ENCODE peak calls at places on chromosomes 6 and 20, in eight cellular contexts. X is H9; M is astrocyte of the spinal cord; Z is PC-9; L is CD8-positive, alpha-beta T cell; I is choroid plexus epithelial cell; A is Peyer's patch; H is retinal pigment epithelial cell. J is an unnamed sample.

GRCh38 chr6:116328528-116328903 is 42.2 kb upstream of the DSE start:
- DNase-seq in I (peak; percentile 54), M (peak; percentile 27), A (no peak), L (no peak), X (no peak), H (no peak), Z (no peak), J (no peak)

GRCh38 chr6:37620519-37620918 is 77.2 kb downstream of the MDGA1 start:
- DNase-seq in M (no peak), H (no peak), A (no peak), I (no peak), Z (no peak), L (no peak), X (no peak), J (no peak)

GRCh38 chr6:149852180-149852579 is 12.0 kb downstream of the LRP11 start:
- DNase-seq in Z (peak; percentile 80), M (peak; percentile 58), H (no peak), A (peak; percentile 25), L (no peak), X (no peak), I (peak; percentile 74), J (no peak)

GRCh38 chr6:73058736-73059135 is 166.6 kb downstream of the KHDC1L start:
- DNase-seq in I (peak; percentile 7), Z (no peak), M (peak; percentile 52), X (no peak), H (peak; percentile 72), A (no peak), L (no peak), J (no peak)

GRCh38 chr6:14736231-14736953 is 509.5 kb upstream of the JARID2 start:
- DNase-seq in M (no peak), H (no peak), Z (no peak), L (no peak), I (no peak), X (no peak), A (no peak), J (no peak)

GRCh38 chr6:163309491-163310026 is 105.0 kb upstream of the QKI start:
- DNase-seq in M (peak; percentile 57), I (peak; percentile 65), Z (peak; percentile 93), L (no peak), X (no peak), A (no peak), H (no peak), J (no peak)

GRCh38 chr6:17280552-17281090 is 540 bp upstream of the RBM24 start:
- DNase-seq in Z (no peak), A (no peak), M (peak; percentile 19), X (peak; percentile 75), L (no peak), I (no peak), H (no peak), J (no peak)

GRCh38 chr6:148800535-148800934 is 53.7 kb downstream of the UST start:
- DNase-seq in H (no peak), I (no peak), X (no peak), L (no peak), Z (no peak), A (no peak), M (no peak), J (no peak)

GRCh38 chr6:20806669-20807068 is 272.4 kb downstream of the CDKAL1 start:
- DNase-seq in Z (no peak), L (no peak), X (no peak), M (no peak), A (no peak), H (no peak), I (no peak), J (no peak)

GRCh38 chr6:169905041-169905807 is 153.8 kb downstream of the ERMARD start:
- DNase-seq in X (no peak), H (peak; percentile 40), A (no peak), I (peak; percentile 81), Z (no peak), L (no peak), M (peak; percentile 62), J (no peak)

GRCh38 chr6:152142116-152142515 is 334.6 kb downstream of the ESR1 start:
- DNase-seq in I (no peak), L (no peak), X (no peak), Z (no peak), H (no peak), M (no peak), A (no peak), J (no peak)

GRCh38 chr20:16036331-16036730 is 536.9 kb downstream of the KIF16B start:
- DNase-seq in A (no peak), Z (no peak), L (no peak), X (no peak), I (peak; percentile 28), M (no peak), H (no peak), J (no peak)

GRCh38 chr20:16397053-16397452 is 176.2 kb downstream of the KIF16B start:
- DNase-seq in Z (no peak), I (no peak), A (no peak), M (peak; percentile 19), L (no peak), H (peak; percentile 39), X (no peak), J (no peak)

GRCh38 chr6:163585932-163586437 is 171.5 kb downstream of the QKI start:
- DNase-seq in I (peak; percentile 95), M (peak; percentile 94), A (no peak), Z (peak; percentile 64), H (peak; percentile 43), L (no peak), X (no peak), J (no peak)

GRCh38 chr20:59242714-59243626 is 57.4 kb upstream of the EDN3 start:
- DNase-seq in Z (peak; percentile 9), M (no peak), I (no peak), X (no peak), L (no peak), H (no peak), A (no peak), J (no peak)
- TF ChIP-seq CTCF in Z (no peak), M (no peak), I (no peak), X (no peak), L (no peak), H (no peak), A (no peak), J (no peak)

GRCh38 chr20:57500941-57501340 is 24.0 kb downstream of the CTCFL start:
- DNase-seq in H (no peak), M (no peak), X (no peak), Z (no peak), L (no peak), A (no peak), I (no peak), J (no peak)

GRCh38 chr20:57496592-57496991 is 28.3 kb downstream of the CTCFL start:
- DNase-seq in A (no peak), Z (no peak), I (no peak), X (no peak), L (no peak), H (no peak), M (no peak), J (no peak)

GRCh38 chr20:57500235-57500634 is 24.7 kb downstream of the CTCFL start:
- DNase-seq in M (no peak), H (no peak), I (no peak), A (no peak), Z (no peak), L (no peak), X (no peak), J (no peak)

GRCh38 chr20:57499676-57500075 is 25.3 kb downstream of the CTCFL start:
- DNase-seq in H (no peak), A (no peak), L (no peak), Z (no peak), X (no peak), M (no peak), I (no peak), J (no peak)

GRCh38 chr20:57498425-57499400 is 26.2 kb downstream of the CTCFL start:
- DNase-seq in A (no peak), H (no peak), L (peak; percentile 34), I (peak; percentile 23), Z (no peak), X (peak; percentile 72), M (peak; percentile 6), J (no peak)
- TF ChIP-seq CTCF in A (no peak), H (peak; percentile 50), L (peak; percentile 48), I (peak; percentile 46), Z (peak; percentile 61), X (peak; percentile 65), M (peak; percentile 39), J (no peak)

GRCh38 chr6:1658212-1659005 is 48.7 kb downstream of the FOXC1 start:
- DNase-seq in Z (no peak), I (no peak), H (no peak), X (no peak), M (no peak), A (no peak), L (no peak), J (no peak)

GRCh38 chr6:1654095-1654494 is 44.4 kb downstream of the FOXC1 start:
- DNase-seq in X (no peak), Z (no peak), A (no peak), I (no peak), L (no peak), H (no peak), M (no peak), J (no peak)

GRCh38 chr6:1651362-1651761 is 41.6 kb downstream of the FOXC1 start:
- DNase-seq in I (no peak), Z (no peak), A (no peak), X (no peak), M (no peak), H (no peak), L (no peak), J (no peak)

GRCh38 chr6:1657116-1657776 is 47.5 kb downstream of the FOXC1 start:
- DNase-seq in Z (no peak), I (no peak), M (no peak), L (no peak), H (no peak), A (no peak), X (no peak), J (no peak)

DNA sequence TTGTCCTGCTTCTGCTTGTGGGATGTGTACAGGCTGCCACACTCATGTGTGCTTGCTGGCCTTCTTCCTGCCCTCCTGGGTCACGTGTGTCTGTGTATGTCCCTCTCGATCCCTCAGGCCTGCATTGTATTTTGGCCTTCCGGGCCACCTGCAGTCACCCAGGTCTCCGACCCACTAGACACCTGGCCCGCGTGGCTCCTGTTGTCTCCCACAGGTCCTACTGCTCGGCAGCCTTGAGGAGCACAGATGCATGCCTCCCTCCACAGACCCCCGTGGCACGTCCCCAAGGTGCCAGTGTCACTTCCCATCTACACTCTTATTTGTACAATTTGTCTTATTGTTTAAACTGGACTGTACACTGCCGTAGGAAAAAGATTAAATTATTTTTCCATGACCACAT is 43.1 kb downstream of the FOXC1 start:
- DNase-seq in H (no peak), L (no peak), I (no peak), X (no peak), M (no peak), A (no peak), Z (no peak), J (no peak)
- TF ChIP-seq CTCF in H (no peak), L (no peak), I (no peak), X (no peak), M (no peak), A (no peak), Z (no peak), J (no peak)

DNA sequence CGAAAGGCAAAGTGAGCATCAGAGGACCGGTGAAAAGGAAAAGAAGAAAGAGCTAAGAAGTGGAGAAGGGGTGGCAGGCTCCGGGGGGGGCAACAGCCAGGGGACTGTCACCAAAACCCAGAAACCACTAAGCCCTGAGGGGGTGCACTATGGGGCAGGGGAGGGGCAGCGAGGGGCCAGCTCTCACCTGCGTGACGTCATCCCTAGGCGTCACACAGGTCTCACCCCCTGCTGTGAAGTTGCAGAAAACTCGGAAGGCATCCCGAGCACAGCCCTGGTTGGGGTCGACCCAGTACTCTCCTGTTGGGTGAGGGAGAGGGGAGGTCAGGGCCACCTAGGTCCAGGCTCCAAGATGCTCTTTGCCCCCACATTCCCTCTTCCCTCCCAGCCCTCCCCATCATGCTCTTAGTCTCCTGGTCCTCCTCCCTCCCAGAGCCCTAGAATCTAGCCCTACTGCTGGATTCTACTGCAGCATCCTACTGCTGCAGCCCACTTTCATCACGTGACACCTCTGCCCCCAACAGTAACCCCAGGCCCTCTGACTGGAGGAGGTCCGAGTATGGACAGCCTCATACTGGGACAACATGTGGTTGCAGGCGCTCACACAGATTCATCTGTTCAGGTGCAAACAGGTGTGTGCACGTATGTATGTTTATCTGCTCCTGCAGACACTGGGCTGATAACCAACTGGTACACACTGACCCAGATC is 27.4 kb downstream of the COL11A2 start:
- DNase-seq in M (no peak), X (no peak), Z (no peak), L (no peak), I (no peak), H (no peak), A (no peak), J (no peak)
- TF ChIP-seq CTCF in M (no peak), X (no peak), Z (no peak), L (no peak), I (no peak), H (no peak), A (no peak), J (no peak)

J was measured in activated B cell treated with CpG ODN at 0.5 μM for 24 hours.